ENCODE peak calls at places on chromosomes 12 and 14, in four cellular contexts. One of them, this sample, is unnamed.
A peak's percentile ranks its signal among the peaks of the same experiment; 100 is the strongest.

GRCh38 chr12:75177997-75178396 is 31.6 kb downstream of the KCNC2 start:
- DNase-seq in IMR-90: peak; percentile 95
- DNase-seq in PC-3: peak; percentile 92
- DNase-seq in NT2/D1: no peak
- DNase-seq in this sample: no peak

GRCh38 chr12:103495783-103496456 is at the start of gene C12orf42:
- DNase-seq in PC-3: peak; percentile 76
- DNase-seq in IMR-90: no peak
- DNase-seq in NT2/D1: peak; percentile 23
- DNase-seq in this sample: peak; percentile 56

GRCh38 chr12:98725481-98726247 is 80.6 kb downstream of the APAF1 start:
- DNase-seq in IMR-90: peak; percentile 80
- DNase-seq in NT2/D1: peak; percentile 39
- DNase-seq in PC-3: peak; percentile 62
- DNase-seq in this sample: peak; percentile 71

GRCh38 chr14:37585971-37586759 is 8.9 kb downstream of the FOXA1 start:
- DNase-seq in IMR-90: no peak
- DNase-seq in NT2/D1: no peak
- DNase-seq in PC-3: peak; percentile 68
- DNase-seq in this sample: peak; percentile 51

GRCh38 chr12:67780580-67781084 is 132.1 kb downstream of the DYRK2 start:
- DNase-seq in PC-3: no peak
- DNase-seq in IMR-90: no peak
- DNase-seq in NT2/D1: no peak
- DNase-seq in this sample: no peak

GRCh38 chr12:98808243-98808895 is 163.3 kb downstream of the APAF1 start:
- DNase-seq in NT2/D1: no peak
- DNase-seq in IMR-90: no peak
- DNase-seq in PC-3: peak; percentile 49
- DNase-seq in this sample: no peak

GRCh38 chr14:68404652-68405183 is 388.1 kb downstream of the ZFP36L1 start:
- DNase-seq in PC-3: no peak
- DNase-seq in IMR-90: peak; percentile 37
- DNase-seq in NT2/D1: no peak
- DNase-seq in this sample: no peak

GRCh38 chr12:112183591-112184021 is 58.2 kb downstream of the TRAFD1 start:
- DNase-seq in PC-3: no peak
- DNase-seq in IMR-90: no peak
- DNase-seq in NT2/D1: peak; percentile 67
- DNase-seq in this sample: no peak

GRCh38 chr12:121792607-121793500 is 634 bp downstream of the RHOF start:
- DNase-seq in PC-3: peak; percentile 36
- DNase-seq in IMR-90: no peak
- DNase-seq in NT2/D1: no peak
- DNase-seq in this sample: peak; percentile 59

GRCh38 chr12:44674866-44675265 is 201.2 kb downstream of the NELL2 start:
- DNase-seq in PC-3: no peak
- DNase-seq in IMR-90: no peak
- DNase-seq in NT2/D1: no peak
- DNase-seq in this sample: no peak

GRCh38 chr12:68332726-68333630 is 816 bp upstream of the MDM1 start:
- DNase-seq in PC-3: peak; percentile 14
- DNase-seq in IMR-90: no peak
- DNase-seq in NT2/D1: no peak
- DNase-seq in this sample: no peak

GRCh38 chr12:10511756-10512355 is 6.2 kb downstream of the EIF2S3B start:
- DNase-seq in IMR-90: no peak
- DNase-seq in NT2/D1: no peak
- DNase-seq in PC-3: no peak
- DNase-seq in this sample: no peak

GRCh38 chr12:105676694-105677093 is 346.2 kb downstream of the C12orf75 start:
- DNase-seq in NT2/D1: no peak
- DNase-seq in IMR-90: no peak
- DNase-seq in PC-3: no peak
- DNase-seq in this sample: no peak

GRCh38 chr12:40693503-40693863 is 1.2 kb downstream of the CNTN1 start:
- DNase-seq in NT2/D1: peak; percentile 22
- DNase-seq in IMR-90: no peak
- DNase-seq in PC-3: no peak
- DNase-seq in this sample: peak; percentile 65

GRCh38 chr12:109010259-109010658 is 10.6 kb downstream of the SVOP start:
- DNase-seq in NT2/D1: no peak
- DNase-seq in IMR-90: no peak
- DNase-seq in PC-3: no peak
- DNase-seq in this sample: no peak

GRCh38 chr12:98606367-98606985 is 13.0 kb downstream of the SLC25A3 start:
- DNase-seq in PC-3: no peak
- DNase-seq in IMR-90: no peak
- DNase-seq in NT2/D1: no peak
- DNase-seq in this sample: no peak

GRCh38 chr12:116887244-116887643 is 6.0 kb upstream of the HRK start:
- DNase-seq in PC-3: no peak
- DNase-seq in NT2/D1: no peak
- DNase-seq in IMR-90: no peak
- DNase-seq in this sample: no peak

GRCh38 chr14:24274101-24274543 is 2.7 kb upstream of the RABGGTA start:
- DNase-seq in NT2/D1: no peak
- DNase-seq in PC-3: peak; percentile 78
- DNase-seq in IMR-90: peak; percentile 31
- DNase-seq in this sample: peak; percentile 23

GRCh38 chr12:109879332-109880048 is 851 bp downstream of the GLTP start:
- DNase-seq in PC-3: peak; percentile 17
- DNase-seq in NT2/D1: no peak
- DNase-seq in IMR-90: no peak
- DNase-seq in this sample: peak; percentile 37

GRCh38 chr12:51970904-51971646 is 19.6 kb downstream of the ACVR1B start:
- DNase-seq in IMR-90: peak; percentile 80
- DNase-seq in NT2/D1: no peak
- DNase-seq in PC-3: peak; percentile 59
- DNase-seq in this sample: peak; percentile 81

GRCh38 chr14:93788557-93789365 is 476 bp upstream of the PRIMA1 start:
- DNase-seq in NT2/D1: peak; percentile 25
- DNase-seq in IMR-90: no peak
- DNase-seq in PC-3: peak; percentile 12
- DNase-seq in this sample: peak; percentile 83

GRCh38 chr12:121026274-121027045 is 10.2 kb upstream of the C12orf43 start:
- DNase-seq in PC-3: no peak
- DNase-seq in IMR-90: no peak
- DNase-seq in NT2/D1: no peak
- DNase-seq in this sample: peak; percentile 90

GRCh38 chr14:57486767-57487379 is 6.8 kb downstream of the CCDC198 start:
- DNase-seq in NT2/D1: peak; percentile 3
- DNase-seq in IMR-90: peak; percentile 41
- DNase-seq in PC-3: peak; percentile 86
- DNase-seq in this sample: peak; percentile 72

GRCh38 chr12:76860301-76860700 is 18.5 kb downstream of the CSRP2 start:
- DNase-seq in IMR-90: no peak
- DNase-seq in NT2/D1: no peak
- DNase-seq in PC-3: no peak
- DNase-seq in this sample: no peak

GRCh38 chr12:120069278-120069677 is 47.3 kb downstream of the RAB35 start:
- DNase-seq in NT2/D1: no peak
- DNase-seq in IMR-90: no peak
- DNase-seq in PC-3: no peak
- DNase-seq in this sample: no peak

GRCh38 chr12:74610711-74611110 is 73.1 kb downstream of the ATXN7L3B start:
- DNase-seq in PC-3: no peak
- DNase-seq in IMR-90: no peak
- DNase-seq in NT2/D1: no peak
- DNase-seq in this sample: no peak

GRCh38 chr12:50567926-50568325 is 63.1 kb downstream of the DIP2B start:
- DNase-seq in PC-3: no peak
- DNase-seq in IMR-90: peak; percentile 63
- DNase-seq in NT2/D1: no peak
- DNase-seq in this sample: no peak
- H3K9ac ChIP-seq in PC-3: no peak overlapping the region
- H3K9ac ChIP-seq in IMR-90: no peak overlapping the region
- H3K9ac ChIP-seq in NT2/D1: no peak overlapping the region
- H3K9ac ChIP-seq in this sample: no peak overlapping the region

DNA sequence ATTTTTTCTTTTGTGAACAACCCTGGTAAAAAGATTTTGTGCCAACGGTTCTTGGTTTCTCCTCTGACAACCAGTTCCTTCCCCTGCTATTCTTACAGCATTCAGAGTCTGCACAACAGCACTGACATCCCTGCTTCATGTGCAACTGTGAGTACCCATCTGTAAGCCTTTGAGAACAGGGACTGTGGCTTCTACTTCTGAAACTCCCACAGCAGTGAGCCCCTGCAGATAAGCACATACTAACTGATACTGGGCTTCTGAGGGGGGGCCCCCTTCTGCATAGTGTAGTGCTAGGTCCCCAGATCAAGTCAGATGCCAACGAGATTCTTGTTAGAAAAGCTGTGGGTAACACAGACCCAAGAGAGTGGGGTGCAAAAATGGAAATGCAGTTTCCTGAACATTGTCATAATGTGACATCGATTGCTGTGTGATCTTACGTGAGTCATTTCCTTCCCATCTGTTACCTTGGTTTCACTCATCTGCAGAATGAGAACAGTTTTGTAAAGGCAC is 11.1 kb upstream of the NINJ2 start:
- DNase-seq in PC-3: peak; percentile 5
- DNase-seq in IMR-90: peak; percentile 16
- DNase-seq in NT2/D1: no peak
- DNase-seq in this sample: no peak
- H3K9ac ChIP-seq in PC-3: no peak overlapping the region
- H3K9ac ChIP-seq in IMR-90: no peak overlapping the region
- H3K9ac ChIP-seq in NT2/D1: no peak overlapping the region
- H3K9ac ChIP-seq in this sample: no peak overlapping the region

GRCh38 chr14:103021817-103022668 is 35.3 kb downstream of the CDC42BPB start:
- DNase-seq in PC-3: no peak
- DNase-seq in NT2/D1: no peak
- DNase-seq in IMR-90: peak; percentile 48
- DNase-seq in this sample: peak; percentile 25
- H3K9ac ChIP-seq in PC-3: no peak overlapping the region
- H3K9ac ChIP-seq in NT2/D1: peak overlapping the region; percentile 42
- H3K9ac ChIP-seq in IMR-90: no peak overlapping the region
- H3K9ac ChIP-seq in this sample: no peak overlapping the region

GRCh38 chr12:20212036-20212435 is 156.3 kb upstream of the PDE3A start:
- DNase-seq in NT2/D1: no peak
- DNase-seq in PC-3: no peak
- DNase-seq in IMR-90: peak; percentile 8
- DNase-seq in this sample: no peak
- H3K9ac ChIP-seq in NT2/D1: no peak overlapping the region
- H3K9ac ChIP-seq in PC-3: peak overlapping the region; percentile 43
- H3K9ac ChIP-seq in IMR-90: no peak overlapping the region
- H3K9ac ChIP-seq in this sample: no peak overlapping the region

DNA sequence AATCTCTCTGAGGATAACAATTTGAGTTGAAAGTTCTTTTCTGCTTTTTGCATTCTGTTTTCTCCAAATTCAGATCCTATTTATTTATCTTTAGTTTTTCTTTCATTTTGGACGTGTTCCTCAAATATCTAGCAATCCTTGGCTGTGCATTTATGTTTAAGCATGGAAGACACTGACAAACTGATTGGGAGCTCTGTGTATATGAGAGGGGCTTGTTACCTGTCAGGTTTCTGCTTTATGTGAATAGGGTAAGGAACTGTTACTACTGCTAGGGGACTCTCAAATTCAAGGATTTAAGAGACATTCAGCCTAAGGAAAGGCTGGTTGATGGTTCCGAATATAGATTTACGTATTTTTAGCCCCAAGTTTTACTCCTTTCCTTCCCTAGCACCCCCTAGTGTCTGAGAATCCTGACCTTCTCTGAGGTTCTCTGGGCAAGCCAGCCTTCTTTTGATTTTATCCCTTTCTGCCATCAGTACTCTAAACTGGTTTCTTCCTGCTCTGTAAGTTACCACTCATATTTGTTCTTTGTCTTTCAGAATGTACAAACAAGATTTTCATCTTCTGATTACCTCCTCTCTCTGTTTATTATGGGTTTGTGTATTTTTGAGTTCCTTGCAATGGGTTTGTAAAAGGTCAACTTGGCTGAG is 30.5 kb downstream of the YLPM1 start:
- DNase-seq in IMR-90: no peak
- DNase-seq in NT2/D1: no peak
- DNase-seq in PC-3: peak; percentile 32
- DNase-seq in this sample: peak; percentile 40
- H3K9ac ChIP-seq in IMR-90: no peak overlapping the region
- H3K9ac ChIP-seq in NT2/D1: no peak overlapping the region
- H3K9ac ChIP-seq in PC-3: no peak overlapping the region
- H3K9ac ChIP-seq in this sample: no peak overlapping the region

DNA sequence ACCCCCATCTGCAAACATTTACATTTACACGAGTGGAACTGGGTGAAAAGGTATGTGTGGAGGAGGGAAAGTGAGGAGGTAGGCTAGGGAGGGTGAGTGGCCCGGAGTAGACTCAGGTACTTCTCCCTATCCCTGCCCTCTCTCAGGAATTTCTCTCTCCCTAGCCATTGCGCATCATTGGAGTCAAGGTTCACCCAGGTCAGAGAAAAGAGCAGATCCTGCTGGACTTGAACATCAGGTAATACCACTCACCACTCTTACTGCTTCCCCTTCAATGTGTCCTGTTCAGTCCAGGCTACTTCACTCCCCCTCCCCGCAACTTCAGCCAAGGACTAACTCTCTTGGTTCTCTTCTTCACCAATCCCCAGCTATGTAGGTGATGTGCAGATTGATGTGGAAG is 2.8 kb downstream of the ESYT1 start:
- DNase-seq in NT2/D1: no peak
- DNase-seq in IMR-90: no peak
- DNase-seq in PC-3: no peak
- DNase-seq in this sample: no peak
- H3K9ac ChIP-seq in NT2/D1: no peak overlapping the region
- H3K9ac ChIP-seq in IMR-90: no peak overlapping the region
- H3K9ac ChIP-seq in PC-3: no peak overlapping the region
- H3K9ac ChIP-seq in this sample: no peak overlapping the region